ENCODE peak calls at places on chromosome 22, in four cellular contexts. One of them, this sample, is unnamed.

GRCh38 chr22:28023036-28023435 is 104.0 kb upstream of the PITPNB start:
- DNase-seq in K562: no peak
- DNase-seq in right lobe of liver: no peak
- DNase-seq in transverse colon: no peak
- DNase-seq in this sample: peak

GRCh38 chr22:19800761-19801244 is 40.2 kb downstream of the TBX1 start:
- DNase-seq in K562: no peak
- DNase-seq in right lobe of liver: peak
- DNase-seq in transverse colon: no peak
- DNase-seq in this sample: no peak

GRCh38 chr22:39024923-39025322 is 4.0 kb downstream of the APOBEC3D start:
- DNase-seq in K562: no peak
- DNase-seq in right lobe of liver: no peak
- DNase-seq in transverse colon: no peak
- DNase-seq in this sample: no peak

GRCh38 chr22:36274547-36274946 is 21.6 kb downstream of the APOL1 start:
- DNase-seq in K562: no peak
- DNase-seq in right lobe of liver: no peak
- DNase-seq in transverse colon: no peak
- DNase-seq in this sample: no peak

GRCh38 chr22:31676700-31677099 is 14.7 kb upstream of the PISD start:
- DNase-seq in K562: no peak
- DNase-seq in right lobe of liver: peak
- DNase-seq in transverse colon: peak
- DNase-seq in this sample: peak

GRCh38 chr22:41660416-41660815 is 28.3 kb downstream of the SNU13 start:
- DNase-seq in K562: no peak
- DNase-seq in right lobe of liver: no peak
- DNase-seq in transverse colon: no peak
- DNase-seq in this sample: peak

GRCh38 chr22:41021655-41022454 is 70.5 kb upstream of the EP300 start:
- DNase-seq in K562: peak
- DNase-seq in right lobe of liver: peak
- DNase-seq in transverse colon: peak
- DNase-seq in this sample: peak

GRCh38 chr22:36486619-36487384 is 5.4 kb upstream of the TXN2 start:
- DNase-seq in K562: no peak
- DNase-seq in right lobe of liver: no peak
- DNase-seq in transverse colon: peak
- DNase-seq in this sample: peak

GRCh38 chr22:45469573-45470383 is 32.9 kb upstream of the FBLN1 start:
- DNase-seq in K562: no peak
- DNase-seq in right lobe of liver: no peak
- DNase-seq in transverse colon: no peak
- DNase-seq in this sample: no peak

GRCh38 chr22:44496844-44497217 is 1.2 kb downstream of the RTL6 start:
- DNase-seq in K562: no peak
- DNase-seq in right lobe of liver: peak
- DNase-seq in transverse colon: no peak
- DNase-seq in this sample: no peak

GRCh38 chr22:41951898-41952474 is at the start of gene SMIM45:
- DNase-seq in K562: no peak
- DNase-seq in right lobe of liver: no peak
- DNase-seq in transverse colon: no peak
- DNase-seq in this sample: no peak

GRCh38 chr22:20656902-20657836 is 116.7 kb upstream of the SERPIND1 start:
- DNase-seq in K562: peak
- DNase-seq in right lobe of liver: no peak
- DNase-seq in transverse colon: no peak
- DNase-seq in this sample: no peak

GRCh38 chr22:31646186-31647019 is 15.6 kb downstream of the PISD start:
- DNase-seq in K562: no peak
- DNase-seq in right lobe of liver: no peak
- DNase-seq in transverse colon: no peak
- DNase-seq in this sample: peak

GRCh38 chr22:47154621-47155081 is 392.2 kb downstream of the TBC1D22A start:
- DNase-seq in K562: no peak
- DNase-seq in right lobe of liver: no peak
- DNase-seq in transverse colon: no peak
- DNase-seq in this sample: peak

GRCh38 chr22:31240011-31240410 is 27.9 kb downstream of the LIMK2 start:
- DNase-seq in K562: no peak
- DNase-seq in right lobe of liver: no peak
- DNase-seq in transverse colon: no peak
- DNase-seq in this sample: no peak

GRCh38 chr22:45883811-45884170 is 93.2 kb downstream of the WNT7B start:
- DNase-seq in K562: no peak
- DNase-seq in right lobe of liver: peak
- DNase-seq in transverse colon: no peak
- DNase-seq in this sample: no peak

GRCh38 chr22:38782402-38783094 is 11.4 kb downstream of the DNAL4 start:
- DNase-seq in K562: peak
- DNase-seq in right lobe of liver: no peak
- DNase-seq in transverse colon: no peak
- DNase-seq in this sample: no peak

GRCh38 chr22:37930952-37931440 is 22.4 kb downstream of the C22orf23 start:
- DNase-seq in K562: no peak
- DNase-seq in right lobe of liver: no peak
- DNase-seq in transverse colon: no peak
- DNase-seq in this sample: no peak

GRCh38 chr22:25202290-25202921 is 2.7 kb downstream of the CRYBB3 start:
- DNase-seq in K562: peak
- DNase-seq in right lobe of liver: no peak
- DNase-seq in transverse colon: peak
- DNase-seq in this sample: peak

GRCh38 chr22:39938509-39938908 is 21.7 kb upstream of the TMA7B start:
- DNase-seq in K562: peak
- DNase-seq in right lobe of liver: no peak
- DNase-seq in transverse colon: no peak
- DNase-seq in this sample: no peak

GRCh38 chr22:48827228-48827810 is 1000.4 kb downstream of the BRD1 start:
- DNase-seq in K562: no peak
- DNase-seq in right lobe of liver: no peak
- DNase-seq in transverse colon: no peak
- DNase-seq in this sample: no peak

GRCh38 chr22:40525250-40525884 is 111.2 kb downstream of the MRTFA start:
- DNase-seq in K562: peak
- DNase-seq in right lobe of liver: no peak
- DNase-seq in transverse colon: peak
- DNase-seq in this sample: peak

GRCh38 chr22:46090631-46091201 is 59.6 kb upstream of the PPARA start:
- DNase-seq in K562: no peak
- DNase-seq in right lobe of liver: peak
- DNase-seq in transverse colon: no peak
- DNase-seq in this sample: peak

GRCh38 chr22:22578702-22579424 is 19.8 kb upstream of the PRAME start:
- DNase-seq in K562: peak
- DNase-seq in right lobe of liver: no peak
- DNase-seq in transverse colon: no peak
- DNase-seq in this sample: peak

GRCh38 chr22:35330258-35330861 is 30.7 kb downstream of the TOM1 start:
- DNase-seq in K562: no peak
- DNase-seq in right lobe of liver: peak
- DNase-seq in transverse colon: peak
- DNase-seq in this sample: peak

GRCh38 chr22:24947881-24948280 is 1.4 kb upstream of the LHFPL7 start:
- DNase-seq in K562: no peak
- DNase-seq in right lobe of liver: no peak
- DNase-seq in transverse colon: no peak
- DNase-seq in this sample: no peak

GRCh38 chr22:16827506-16827905 is 2.3 kb upstream of the XKR3 start:
- DNase-seq in K562: no peak
- DNase-seq in right lobe of liver: no peak
- DNase-seq in transverse colon: no peak
- DNase-seq in this sample: no peak

GRCh38 chr22:46577361-46578249 is 40.2 kb upstream of the CELSR1 start:
- DNase-seq in K562: peak
- DNase-seq in right lobe of liver: peak
- DNase-seq in transverse colon: peak
- DNase-seq in this sample: no peak

GRCh38 chr22:37850801-37851200 is 1.6 kb downstream of the EIF3L start:
- DNase-seq in K562: no peak
- DNase-seq in right lobe of liver: no peak
- DNase-seq in transverse colon: no peak
- DNase-seq in this sample: no peak

GRCh38 chr22:36253523-36254490 is 874 bp downstream of the APOL1 start:
- DNase-seq in K562: no peak
- DNase-seq in right lobe of liver: no peak
- DNase-seq in transverse colon: peak
- DNase-seq in this sample: peak

GRCh38 chr22:19422440-19423301 is 8.9 kb downstream of the HIRA start:
- DNase-seq in K562: no peak
- DNase-seq in right lobe of liver: no peak
- DNase-seq in transverse colon: no peak
- DNase-seq in this sample: no peak

GRCh38 chr22:46613606-46613997 is 6.6 kb upstream of the GRAMD4 start:
- DNase-seq in K562: no peak
- DNase-seq in right lobe of liver: no peak
- DNase-seq in transverse colon: peak
- DNase-seq in this sample: no peak

GRCh38 chr22:27966168-27967064 is 47.4 kb upstream of the PITPNB start:
- DNase-seq in K562: no peak
- DNase-seq in right lobe of liver: no peak
- DNase-seq in transverse colon: no peak
- DNase-seq in this sample: no peak

GRCh38 chr22:34129691-34130486 is 209.6 kb upstream of the LARGE1 start:
- DNase-seq in K562: no peak
- DNase-seq in right lobe of liver: no peak
- DNase-seq in transverse colon: peak
- DNase-seq in this sample: no peak

GRCh38 chr22:27242917-27243589 is 558.5 kb downstream of the MN1 start:
- DNase-seq in K562: no peak
- DNase-seq in right lobe of liver: no peak
- DNase-seq in transverse colon: no peak
- DNase-seq in this sample: no peak

GRCh38 chr22:19822301-19823117 is 32.2 kb downstream of the GNB1L start:
- DNase-seq in K562: no peak
- DNase-seq in right lobe of liver: peak
- DNase-seq in transverse colon: peak
- DNase-seq in this sample: peak

GRCh38 chr22:46073683-46074504 is 76.4 kb upstream of the PPARA start:
- DNase-seq in K562: no peak
- DNase-seq in right lobe of liver: peak
- DNase-seq in transverse colon: peak
- DNase-seq in this sample: no peak

GRCh38 chr22:25402501-25403283 is 161.8 kb upstream of the GRK3 start:
- DNase-seq in K562: no peak
- DNase-seq in right lobe of liver: peak
- DNase-seq in transverse colon: peak
- DNase-seq in this sample: peak

DNA sequence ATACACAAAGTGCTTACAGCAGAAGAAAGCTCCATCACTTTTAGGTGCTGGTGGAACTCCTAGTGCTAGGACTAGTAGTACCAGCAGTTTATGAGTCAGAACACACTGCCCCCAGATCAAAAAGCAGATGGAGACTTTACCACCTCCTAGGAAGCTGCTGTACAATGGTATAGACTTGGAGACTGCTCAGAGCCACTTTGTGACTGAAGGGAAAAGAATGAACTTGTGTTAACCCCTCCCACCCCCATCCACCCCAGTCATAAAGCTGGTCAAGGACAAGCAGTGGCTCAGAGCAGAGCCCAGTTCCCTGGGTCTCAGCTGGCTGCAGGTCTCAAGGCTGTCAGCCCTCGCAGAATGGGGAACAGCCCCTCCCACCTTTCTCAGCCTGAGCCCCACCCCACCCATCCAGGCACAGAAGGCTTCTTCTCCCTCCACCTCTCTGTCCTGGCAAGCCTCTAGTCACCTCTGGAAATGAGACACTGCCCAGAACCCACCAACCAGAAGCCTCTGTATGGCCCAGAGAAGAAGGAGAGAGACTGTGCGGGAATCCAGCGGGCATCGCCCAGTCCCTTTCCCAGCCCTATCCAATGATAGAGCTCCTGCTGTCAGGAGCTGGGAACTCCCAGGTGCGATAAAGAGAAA is 23.8 kb downstream of the PACSIN2 start:
- DNase-seq in K562: no peak
- DNase-seq in right lobe of liver: no peak
- DNase-seq in transverse colon: peak
- DNase-seq in this sample: peak
- TF ChIP-seq POLR2A in K562: no peak
- TF ChIP-seq POLR2A in right lobe of liver: no peak
- TF ChIP-seq POLR2A in transverse colon: peak
- TF ChIP-seq POLR2A in this sample: peak

GRCh38 chr22:23898006-23898974 is 4.1 kb downstream of the MIF start:
- DNase-seq in K562: no peak
- DNase-seq in right lobe of liver: no peak
- DNase-seq in transverse colon: no peak
- DNase-seq in this sample: peak
- TF ChIP-seq POLR2A in K562: no peak
- TF ChIP-seq POLR2A in right lobe of liver: no peak
- TF ChIP-seq POLR2A in transverse colon: no peak
- TF ChIP-seq POLR2A in this sample: no peak

GRCh38 chr22:29265929-29266328 is 1.9 kb downstream of the RHBDD3 start:
- DNase-seq in K562: no peak
- DNase-seq in right lobe of liver: no peak
- DNase-seq in transverse colon: no peak
- DNase-seq in this sample: no peak
- TF ChIP-seq POLR2A in K562: no peak
- TF ChIP-seq POLR2A in right lobe of liver: no peak
- TF ChIP-seq POLR2A in transverse colon: no peak
- TF ChIP-seq POLR2A in this sample: no peak

DNA sequence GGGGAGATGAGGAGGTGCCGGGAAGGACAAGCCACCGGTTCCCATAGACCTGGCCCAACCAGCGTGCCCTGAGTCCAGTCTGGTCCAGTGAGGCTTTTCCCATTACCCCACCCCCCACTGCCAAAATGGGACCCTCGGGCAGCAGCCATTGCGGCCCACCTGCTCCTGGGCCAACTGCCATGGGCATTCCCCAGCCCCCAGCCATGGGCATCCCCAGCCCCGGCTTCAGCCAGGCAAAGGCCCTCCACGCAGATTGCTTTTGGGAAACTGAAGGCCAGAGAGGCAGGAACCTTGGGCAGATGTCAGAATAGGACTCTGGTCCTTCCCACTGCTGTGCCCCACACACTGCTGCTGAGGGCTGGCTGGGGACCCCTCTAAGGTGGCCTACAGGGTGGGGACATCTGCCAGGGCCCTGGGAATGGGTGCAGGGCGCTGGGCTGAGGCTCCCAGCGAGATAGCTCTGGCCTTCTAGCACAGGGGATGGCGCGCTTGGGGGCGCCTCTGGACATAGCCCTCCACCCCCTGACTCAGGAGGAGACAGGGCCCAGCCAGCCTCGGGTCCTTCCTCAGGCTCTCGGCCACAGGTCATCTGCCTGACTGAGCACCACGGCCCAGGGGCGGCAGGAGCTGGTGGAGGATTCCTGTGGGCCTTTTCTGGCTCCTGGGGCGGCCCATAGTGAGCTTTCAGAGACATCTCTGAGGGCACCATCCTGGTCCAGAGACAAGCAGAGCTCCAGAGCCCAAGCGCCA is 4.9 kb downstream of the PIM3 start:
- DNase-seq in K562: no peak
- DNase-seq in right lobe of liver: peak
- DNase-seq in transverse colon: peak
- DNase-seq in this sample: peak
- TF ChIP-seq POLR2A in K562: no peak
- TF ChIP-seq POLR2A in right lobe of liver: no peak
- TF ChIP-seq POLR2A in transverse colon: peak
- TF ChIP-seq POLR2A in this sample: no peak

GRCh38 chr22:18148508-18148965 is 1.4 kb upstream of the USP18 start:
- DNase-seq in K562: peak
- DNase-seq in right lobe of liver: no peak
- DNase-seq in transverse colon: no peak
- DNase-seq in this sample: no peak
- TF ChIP-seq POLR2A in K562: no peak
- TF ChIP-seq POLR2A in right lobe of liver: peak
- TF ChIP-seq POLR2A in transverse colon: no peak
- TF ChIP-seq POLR2A in this sample: no peak